ENCODE peak calls at places on chromosomes 12 and 14, in five cellular contexts. J is body of pancreas, Z is lung, H is GM10248, A is cardiac muscle cell. E is an unnamed sample.

GRCh38 chr14:22602853-22603252 is 4.8 kb downstream of the ABHD4 start:
- DNase-seq in H (no peak), A (no peak), J (no peak), Z (no peak), E (no peak)

GRCh38 chr12:30806989-30807694 is 52.4 kb upstream of the CAPRIN2 start:
- DNase-seq in J (peak; percentile 67), A (peak; percentile 76), Z (no peak), H (no peak), E (peak; percentile 28)

GRCh38 chr12:6961695-6962284 is 8.7 kb downstream of the PHB2 start:
- DNase-seq in A (peak; percentile 83), Z (peak; percentile 69), J (peak; percentile 82), H (peak; percentile 62), E (peak; percentile 57)

GRCh38 chr14:85528080-85528881 is 1.7 kb upstream of the FLRT2 start:
- DNase-seq in J (peak; percentile 73), A (peak; percentile 76), Z (no peak), H (no peak), E (peak; percentile 44)

GRCh38 chr14:99246536-99247083 is 25.4 kb downstream of the BCL11B start:
- DNase-seq in A (no peak), H (no peak), Z (no peak), J (no peak), E (no peak)

GRCh38 chr12:7832059-7832696 is 40.5 kb downstream of the SLC2A14 start:
- DNase-seq in J (peak; percentile 48), A (peak; percentile 68), Z (peak; percentile 36), H (peak; percentile 68), E (peak; percentile 40)

GRCh38 chr14:96253140-96253539 is 2.9 kb upstream of the BDKRB1 start:
- DNase-seq in A (no peak), H (no peak), J (peak; percentile 44), Z (no peak), E (no peak)

GRCh38 chr12:26631846-26632245 is 201.1 kb downstream of the ITPR2 start:
- DNase-seq in A (no peak), J (no peak), H (no peak), Z (no peak), E (no peak)

GRCh38 chr12:17062296-17063061 is 456.5 kb upstream of the LMO3 start:
- DNase-seq in A (no peak), J (no peak), H (no peak), Z (no peak), E (no peak)

GRCh38 chr12:93706387-93706786 is 29.2 kb downstream of the CRADD start:
- DNase-seq in Z (no peak), J (no peak), A (no peak), H (no peak), E (no peak)

GRCh38 chr14:102993523-102993922 is 63.8 kb downstream of the CDC42BPB start:
- DNase-seq in Z (peak; percentile 34), H (no peak), J (no peak), A (no peak), E (no peak)

GRCh38 chr12:75754698-75755097 is 243.3 kb upstream of the KRR1 start:
- DNase-seq in H (no peak), J (no peak), Z (no peak), A (no peak), E (no peak)

GRCh38 chr12:122349078-122349477 is 73.4 kb downstream of the CLIP1 start:
- DNase-seq in H (no peak), A (no peak), J (no peak), Z (no peak), E (no peak)

GRCh38 chr14:30993071-30993470 is 32.4 kb upstream of the AP4S1 start:
- DNase-seq in J (no peak), A (no peak), H (no peak), Z (no peak), E (no peak)

GRCh38 chr14:88516742-88517418 is 37.9 kb downstream of the PTPN21 start:
- DNase-seq in J (peak; percentile 41), Z (no peak), A (no peak), H (no peak), E (no peak)

DNA sequence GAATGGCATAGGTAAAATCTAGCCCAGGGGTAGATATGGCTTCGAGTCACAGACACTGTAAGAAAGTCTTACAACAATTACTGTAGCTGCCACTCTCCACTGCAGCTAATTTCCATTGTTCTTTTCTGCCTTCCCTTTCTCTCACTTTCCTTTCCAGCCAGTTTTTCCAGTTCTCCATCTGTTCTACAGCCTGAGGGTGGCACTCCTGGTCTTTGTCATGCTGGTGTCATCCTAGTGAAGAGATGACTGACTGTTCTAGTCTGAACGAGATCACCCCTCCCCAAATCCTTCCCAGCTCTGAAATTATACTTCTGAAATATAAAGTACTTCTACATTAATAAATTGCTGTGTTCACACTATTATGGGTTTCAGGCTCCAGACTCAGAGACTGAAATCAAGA is 74.2 kb upstream of the CSRP2 start:
- DNase-seq in H (no peak), J (no peak), A (no peak), Z (no peak), E (no peak)
- TF ChIP-seq CTCF in H (no peak), J (no peak), A (no peak), Z (no peak), E (no peak)

DNA sequence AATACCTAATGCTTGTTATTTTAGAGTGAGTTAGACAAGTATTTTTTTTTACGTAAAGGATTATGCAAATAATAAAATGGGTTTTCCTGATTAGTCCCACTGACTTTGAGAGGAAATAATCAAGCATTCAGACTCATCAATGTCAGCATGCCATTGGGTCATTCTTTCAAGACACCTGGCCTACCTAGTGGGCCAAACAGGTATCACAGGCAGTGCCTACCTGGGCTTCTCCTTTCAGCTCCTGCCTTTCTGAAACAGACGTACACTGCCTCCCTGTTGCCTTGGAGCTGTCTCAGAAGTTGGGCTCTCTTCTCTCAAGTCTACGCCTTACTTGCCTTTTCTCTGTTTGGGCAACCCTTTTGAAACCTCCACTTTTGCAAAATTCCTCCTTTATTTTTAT is 545.6 kb downstream of the SNAPC1 start:
- DNase-seq in Z (no peak), A (no peak), H (no peak), J (no peak), E (no peak)
- TF ChIP-seq CTCF in Z (no peak), A (no peak), H (no peak), J (no peak), E (no peak)

GRCh38 chr14:25833341-25834121 is 764.3 kb downstream of the NOVA1 start:
- DNase-seq in Z (no peak), H (no peak), A (peak; percentile 73), J (peak; percentile 12), E (peak; percentile 62)
- TF ChIP-seq CTCF in Z (no peak), H (no peak), A (peak; percentile 22), J (peak; percentile 20), E (peak; percentile 6)

DNA sequence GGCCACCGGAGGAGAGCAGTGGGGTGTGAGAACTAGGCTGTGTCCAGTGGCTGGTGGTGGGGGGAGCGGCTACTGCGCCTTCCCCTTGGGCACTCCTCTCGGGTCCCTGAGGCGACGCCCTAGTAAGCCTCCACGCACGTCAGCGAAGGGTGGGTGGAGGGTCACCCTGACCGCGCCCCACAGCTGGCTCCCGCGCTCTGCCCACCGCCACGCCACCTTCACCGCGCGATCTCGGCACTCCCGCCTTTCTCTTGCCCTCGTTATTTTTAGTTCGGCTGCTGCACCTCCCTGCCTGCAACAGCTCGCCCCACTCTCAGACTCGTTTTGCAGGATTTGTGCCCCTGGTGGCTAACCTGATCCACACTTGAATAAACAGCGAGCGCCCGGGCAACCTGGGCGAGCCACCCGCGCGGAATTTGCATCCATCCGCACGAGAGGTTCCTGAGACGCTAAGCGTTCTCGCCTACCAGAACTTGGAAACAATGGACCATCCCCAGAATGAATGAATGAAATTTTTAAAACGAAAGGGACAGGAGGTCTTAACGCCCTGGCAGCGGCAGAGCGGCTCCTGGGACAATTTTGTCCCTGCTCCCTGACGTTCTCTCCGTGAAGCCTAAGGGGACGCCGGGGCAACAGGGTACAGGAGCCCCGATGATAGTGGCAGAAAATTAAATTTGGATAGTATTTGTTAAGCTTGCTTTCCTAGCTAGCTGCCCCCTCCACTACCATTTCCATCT is 7.0 kb upstream of the BMP4 start:
- DNase-seq in J (peak; percentile 62), A (peak; percentile 65), H (no peak), Z (peak; percentile 73), E (peak; percentile 57)
- TF ChIP-seq CTCF in J (peak; percentile 36), A (peak; percentile 47), H (no peak), Z (no peak), E (peak; percentile 38)

GRCh38 chr12:130818381-130819247 is 20.4 kb downstream of the STX2 start:
- DNase-seq in A (peak; percentile 79), J (peak; percentile 64), Z (peak; percentile 65), H (peak; percentile 93), E (peak; percentile 88)

GRCh38 chr12:130816055-130816454 is 23.0 kb downstream of the STX2 start:
- DNase-seq in A (peak; percentile 15), Z (no peak), H (no peak), J (no peak), E (no peak)

GRCh38 chr12:130819681-130820080 is 19.4 kb downstream of the STX2 start:
- DNase-seq in Z (no peak), J (no peak), H (no peak), A (no peak), E (no peak)

GRCh38 chr12:130817804-130818203 is 21.2 kb downstream of the STX2 start:
- DNase-seq in J (no peak), H (no peak), A (no peak), Z (no peak), E (no peak)

DNA sequence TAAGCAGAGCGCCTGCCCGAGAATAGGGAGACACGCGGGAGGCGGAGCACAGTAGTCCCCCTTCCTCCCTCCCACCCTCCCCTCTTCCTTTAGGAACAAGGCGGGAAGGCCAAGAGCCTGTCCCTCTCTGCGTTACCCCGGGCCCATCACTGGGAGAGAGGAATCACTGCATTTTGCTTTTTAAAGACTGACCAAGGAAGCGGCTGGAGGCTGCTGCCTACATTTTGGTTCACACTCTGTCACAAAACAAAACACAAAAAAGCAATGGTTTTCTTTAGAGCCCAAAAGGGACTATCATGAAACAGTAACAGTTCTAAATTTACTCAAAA is 19.8 kb downstream of the STX2 start:
- DNase-seq in J (no peak), H (no peak), A (no peak), Z (no peak), E (no peak)
- TF ChIP-seq CTCF in J (no peak), H (no peak), A (no peak), Z (no peak), E (peak; percentile 14)

GRCh38 chr12:50215033-50215432 is 47.9 kb upstream of the CERS5 start:
- DNase-seq in Z (no peak), H (no peak), A (no peak), J (no peak), E (no peak)

GRCh38 chr12:50213439-50213838 is 46.3 kb upstream of the CERS5 start:
- DNase-seq in Z (no peak), J (no peak), A (no peak), H (no peak), E (no peak)

GRCh38 chr12:50212071-50212467 is 44.9 kb upstream of the CERS5 start:
- DNase-seq in Z (no peak), J (no peak), H (no peak), A (no peak), E (no peak)

GRCh38 chr12:50214018-50214417 is 46.8 kb upstream of the CERS5 start:
- DNase-seq in H (no peak), Z (no peak), J (no peak), A (no peak), E (no peak)

GRCh38 chr12:50211392-50212070 is 44.4 kb upstream of the CERS5 start:
- DNase-seq in J (no peak), A (no peak), Z (no peak), H (no peak), E (no peak)
- TF ChIP-seq CTCF in J (no peak), A (no peak), Z (no peak), H (no peak), E (no peak)

E was measured in endothelial cell.